ENCODE peak calls at places on chromosome 21, in eight cellular contexts. H, R, O, Y, G, Z, K and V are unnamed samples.

GRCh38 chr21:43654806-43655489 is 4.3 kb downstream of the HSF2BP start:
- DNase-seq in H (no peak), R (no peak), O (no peak), Y (no peak), G (peak), Z (no peak), K (no peak), V (no peak)

GRCh38 chr21:32328595-32328994 is 29.9 kb downstream of the MRAP start:
- DNase-seq in H (no peak), R (no peak), O (no peak), Y (no peak), G (peak), Z (no peak), K (no peak), V (no peak)

GRCh38 chr21:27645285-27645684 is 678.4 kb upstream of the ADAMTS5 start:
- DNase-seq in H (no peak), R (no peak), O (no peak), Y (no peak), G (peak), Z (no peak), K (no peak), V (no peak)

GRCh38 chr21:30448514-30448913 is 8.4 kb downstream of the KRTAP15-1 start:
- DNase-seq in H (no peak), R (no peak), O (no peak), Y (no peak), G (no peak), Z (no peak), K (no peak), V (no peak)

GRCh38 chr21:31530918-31531705 is 128.4 kb upstream of the SOD1 start:
- DNase-seq in H (no peak), R (no peak), O (peak), Y (no peak), G (no peak), Z (peak), K (no peak), V (no peak)

GRCh38 chr21:31130821-31131220 is 92.5 kb upstream of the KRTAP19-8 start:
- DNase-seq in H (no peak), R (no peak), O (no peak), Y (no peak), G (no peak), Z (no peak), K (no peak), V (no peak)

GRCh38 chr21:20486303-20486702 is 511.9 kb upstream of the NCAM2 start:
- DNase-seq in H (no peak), R (no peak), O (no peak), Y (no peak), G (no peak), Z (no peak), K (no peak), V (no peak)

GRCh38 chr21:32193066-32193465 is 85.8 kb downstream of the MIS18A start:
- DNase-seq in H (no peak), R (no peak), O (no peak), Y (no peak), G (no peak), Z (no peak), K (no peak), V (no peak)

GRCh38 chr21:20040768-20041167 is 957.4 kb upstream of the NCAM2 start:
- DNase-seq in H (no peak), R (no peak), O (no peak), Y (no peak), G (no peak), Z (no peak), K (no peak), V (no peak)

GRCh38 chr21:30193201-30193600 is 22.7 kb downstream of the CLDN8 start:
- DNase-seq in H (no peak), R (no peak), O (no peak), Y (no peak), G (no peak), Z (no peak), K (no peak), V (no peak)

GRCh38 chr21:29462475-29462874 is 163.8 kb downstream of the BACH1 start:
- DNase-seq in H (no peak), R (peak), O (no peak), Y (no peak), G (no peak), Z (no peak), K (no peak), V (no peak)

GRCh38 chr21:27647401-27647800 is 680.5 kb upstream of the ADAMTS5 start:
- DNase-seq in H (no peak), R (no peak), O (no peak), Y (no peak), G (no peak), Z (no peak), K (no peak), V (no peak)

GRCh38 chr21:40177979-40178378 is 310.7 kb downstream of the PCP4 start:
- DNase-seq in H (no peak), R (no peak), O (no peak), Y (no peak), G (no peak), Z (no peak), K (no peak), V (no peak)

GRCh38 chr21:26846036-26846931 is 1.1 kb upstream of the ADAMTS1 start:
- DNase-seq in H (peak), R (no peak), O (peak), Y (no peak), G (peak), Z (peak), K (no peak), V (no peak)

GRCh38 chr21:30166171-30166570 is 434 bp downstream of the CLDN17 start:
- DNase-seq in H (no peak), R (no peak), O (no peak), Y (no peak), G (no peak), Z (no peak), K (no peak), V (no peak)

GRCh38 chr21:29749223-29749622 is 190.6 kb downstream of the GRIK1 start:
- DNase-seq in H (no peak), R (no peak), O (no peak), Y (no peak), G (no peak), Z (no peak), K (no peak), V (no peak)

GRCh38 chr21:41411449-41412089 is 14.5 kb upstream of the MX1 start:
- DNase-seq in H (peak), R (peak), O (peak), Y (no peak), G (no peak), Z (peak), K (no peak), V (no peak)

GRCh38 chr21:31444061-31444460 is 100.0 kb upstream of the TIAM1 start:
- DNase-seq in H (no peak), R (no peak), O (no peak), Y (no peak), G (peak), Z (no peak), K (no peak), V (peak)

GRCh38 chr21:15415541-15416261 is 314.1 kb upstream of the USP25 start:
- DNase-seq in H (no peak), R (no peak), O (no peak), Y (no peak), G (no peak), Z (peak), K (no peak), V (no peak)

GRCh38 chr21:27171704-27172103 is 204.8 kb upstream of the ADAMTS5 start:
- DNase-seq in H (no peak), R (no peak), O (no peak), Y (no peak), G (peak), Z (no peak), K (no peak), V (no peak)

GRCh38 chr21:8991088-8991907 is 1530.1 kb upstream of the TPTE start:
- DNase-seq in H (no peak), R (no peak), O (no peak), Y (no peak), G (no peak), Z (no peak), K (no peak), V (no peak)

GRCh38 chr21:27693376-27693775 is 726.5 kb upstream of the ADAMTS5 start:
- DNase-seq in H (no peak), R (no peak), O (no peak), Y (no peak), G (peak), Z (no peak), K (no peak), V (no peak)

GRCh38 chr21:20971296-20971921 is 26.8 kb upstream of the NCAM2 start:
- DNase-seq in H (peak), R (peak), O (no peak), Y (no peak), G (peak), Z (peak), K (no peak), V (no peak)

DNA sequence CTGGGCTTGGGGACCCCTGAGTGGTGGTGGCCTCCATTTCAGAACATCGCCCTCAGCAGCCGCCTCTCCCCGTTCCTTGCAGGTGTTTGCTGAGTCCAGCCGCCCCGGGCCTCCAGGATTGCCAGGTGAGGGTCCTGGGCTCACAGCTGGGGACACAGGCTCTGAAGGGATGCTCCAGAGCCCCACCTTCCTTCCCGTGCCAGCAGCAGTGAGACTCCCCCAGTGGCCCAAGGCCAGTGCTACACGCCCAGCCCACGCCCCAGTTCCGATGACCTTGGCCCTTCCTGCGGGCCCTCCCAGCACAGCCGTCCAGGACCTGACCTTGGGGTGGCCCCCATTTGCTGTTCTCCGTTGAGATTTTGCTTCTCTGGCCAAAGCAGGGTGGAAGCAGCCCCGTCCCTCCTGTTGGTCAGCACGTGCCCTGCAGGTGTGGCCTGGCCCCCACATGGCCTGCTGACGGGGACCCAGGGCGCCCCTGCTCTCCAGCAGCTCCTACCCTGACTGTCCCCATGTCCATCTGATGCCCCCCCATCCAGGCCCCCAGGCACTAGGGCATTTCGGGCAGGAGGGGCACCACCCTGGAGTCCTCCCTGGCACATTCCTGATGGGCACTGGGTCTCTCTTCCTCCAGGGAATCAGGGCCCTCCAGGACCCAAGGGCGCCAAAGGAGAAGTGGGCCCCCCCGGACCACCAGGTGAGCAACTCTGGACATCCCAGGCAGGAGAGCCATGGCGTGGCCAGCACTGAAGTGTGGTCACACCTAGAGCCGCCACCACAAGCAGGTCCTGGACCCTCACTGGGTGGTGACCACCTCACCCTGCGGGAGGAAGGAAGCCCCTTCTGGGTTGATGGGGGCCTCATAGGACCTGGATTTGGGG is 45.0 kb downstream of the SLC19A1 start:
- DNase-seq in H (peak), R (no peak), O (no peak), Y (peak), G (no peak), Z (peak), K (no peak), V (peak)
- TF ChIP-seq CTCF in H (no peak), R (no peak), O (no peak), Y (no peak), G (no peak), Z (no peak), K (no peak), V (no peak)

GRCh38 chr21:25710550-25710949 is 24.2 kb downstream of the ATP5PF start:
- DNase-seq in H (no peak), R (no peak), O (no peak), Y (no peak), G (no peak), Z (no peak), K (no peak), V (no peak)

GRCh38 chr21:25708467-25709065 is 26.1 kb downstream of the ATP5PF start:
- DNase-seq in H (no peak), R (peak), O (peak), Y (peak), G (peak), Z (peak), K (peak), V (no peak)

GRCh38 chr21:25709684-25710265 is 24.9 kb downstream of the ATP5PF start:
- DNase-seq in H (no peak), R (no peak), O (no peak), Y (no peak), G (no peak), Z (no peak), K (no peak), V (no peak)
- TF ChIP-seq CTCF in H (no peak), R (no peak), O (no peak), Y (no peak), G (no peak), Z (no peak), K (no peak), V (no peak)

DNA sequence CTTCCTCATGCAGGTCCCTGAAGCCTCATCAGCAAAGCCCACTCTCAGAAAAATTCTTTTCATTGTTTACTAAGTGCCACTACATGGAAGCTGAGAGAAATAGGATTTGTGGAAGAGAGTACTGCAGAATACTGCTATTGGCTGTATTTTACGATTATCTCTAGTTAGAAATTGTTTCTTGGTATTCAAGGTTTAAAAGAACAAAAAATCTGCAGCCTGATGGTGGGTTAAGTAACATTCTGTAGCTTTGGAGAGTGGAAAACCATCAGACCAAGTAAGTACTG is 27.3 kb downstream of the PTTG1IP start:
- DNase-seq in H (no peak), R (no peak), O (no peak), Y (no peak), G (no peak), Z (no peak), K (no peak), V (no peak)
- TF ChIP-seq CTCF in H (no peak), R (no peak), O (no peak), Y (no peak), G (no peak), Z (no peak), K (peak), V (no peak)

GRCh38 chr21:38351961-38352521 is 95.2 kb downstream of the KCNJ15 start:
- DNase-seq in H (no peak), R (no peak), O (no peak), Y (no peak), G (peak), Z (no peak), K (no peak), V (no peak)
- TF ChIP-seq CTCF in H (no peak), R (no peak), O (no peak), Y (no peak), G (no peak), Z (no peak), K (no peak), V (no peak)

DNA sequence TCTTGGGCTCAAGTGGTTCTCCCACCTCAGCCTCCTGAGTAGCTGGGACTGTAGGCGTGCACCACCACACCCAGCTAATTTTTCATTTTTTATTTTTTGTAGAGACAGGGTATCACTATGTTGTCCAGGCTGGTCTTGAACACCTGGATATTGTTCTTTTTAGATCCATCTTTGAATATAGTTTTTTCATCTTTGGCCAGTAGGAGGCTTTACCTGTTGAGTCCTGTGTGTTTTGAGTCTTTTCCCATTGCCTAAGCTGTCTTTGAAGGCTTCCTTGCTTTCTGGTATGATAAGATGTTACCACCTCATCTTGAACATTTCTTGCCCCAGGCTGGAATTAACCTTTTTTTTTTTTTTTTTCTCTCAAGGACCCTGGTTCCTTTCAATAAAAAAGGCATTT is 387.8 kb upstream of the RUNX1 start:
- DNase-seq in H (no peak), R (no peak), O (no peak), Y (no peak), G (no peak), Z (no peak), K (no peak), V (no peak)
- TF ChIP-seq CTCF in H (no peak), R (no peak), O (no peak), Y (no peak), G (no peak), Z (no peak), K (no peak), V (peak)

GRCh38 chr21:33374874-33375644 is 28.2 kb upstream of the IFNGR2 start:
- DNase-seq in H (no peak), R (peak), O (no peak), Y (no peak), G (no peak), Z (no peak), K (no peak), V (no peak)

GRCh38 chr21:33372582-33372981 is 30.6 kb upstream of the IFNGR2 start:
- DNase-seq in H (no peak), R (no peak), O (no peak), Y (no peak), G (no peak), Z (no peak), K (no peak), V (no peak)

GRCh38 chr21:33373451-33373850 is 29.8 kb upstream of the IFNGR2 start:
- DNase-seq in H (no peak), R (no peak), O (no peak), Y (no peak), G (no peak), Z (no peak), K (no peak), V (no peak)

GRCh38 chr21:33377221-33377620 is 26.0 kb upstream of the IFNGR2 start:
- DNase-seq in H (no peak), R (peak), O (no peak), Y (no peak), G (no peak), Z (no peak), K (no peak), V (no peak)

DNA sequence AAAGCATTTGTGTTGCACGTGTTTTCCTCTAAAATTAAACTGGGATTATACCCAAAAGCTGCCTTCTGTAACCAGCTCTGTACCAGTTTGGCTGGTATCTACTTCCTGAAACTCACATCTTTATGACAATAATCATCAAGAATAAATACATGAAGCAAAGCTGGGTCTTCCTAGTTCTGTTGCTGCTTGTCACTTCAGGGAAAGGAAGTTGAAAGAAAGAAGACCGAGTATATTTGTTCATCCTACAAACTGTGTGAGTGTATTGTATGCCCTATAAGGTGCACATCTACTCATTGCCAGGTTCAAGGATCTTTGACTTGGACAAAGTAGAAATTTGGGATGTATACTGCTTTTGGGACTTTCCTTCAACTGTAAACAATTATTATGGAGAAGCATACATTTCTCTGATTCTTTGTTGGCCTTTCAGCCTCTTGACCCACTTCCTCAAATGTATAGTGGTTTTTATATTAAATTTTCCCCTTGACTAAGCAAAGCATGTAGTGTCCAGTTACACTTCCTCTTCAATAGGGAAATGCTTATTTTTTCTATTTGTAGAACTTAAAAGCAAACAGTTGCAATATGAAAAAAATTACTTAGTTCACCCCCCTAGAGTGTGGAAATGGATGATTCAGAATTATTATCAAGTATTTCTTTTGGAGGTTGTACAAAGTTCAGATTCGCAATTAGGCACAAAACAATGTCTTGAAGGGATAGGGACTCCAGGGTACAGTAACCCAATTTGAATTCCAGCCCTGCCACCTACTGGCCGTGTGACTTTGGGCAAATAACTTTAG is 28.9 kb upstream of the IFNGR2 start:
- DNase-seq in H (peak), R (peak), O (peak), Y (peak), G (peak), Z (peak), K (no peak), V (peak)
- TF ChIP-seq CTCF in H (peak), R (peak), O (peak), Y (peak), G (peak), Z (peak), K (peak), V (peak)

GRCh38 chr21:18369115-18369514 is 34.5 kb downstream of the TMPRSS15 start:
- DNase-seq in H (no peak), R (peak), O (no peak), Y (no peak), G (no peak), Z (peak), K (no peak), V (no peak)
- TF ChIP-seq CTCF in H (peak), R (peak), O (peak), Y (no peak), G (no peak), Z (no peak), K (no peak), V (no peak)

GRCh38 chr21:42632336-42632751 is 21.1 kb upstream of the PDE9A start:
- DNase-seq in H (peak), R (no peak), O (no peak), Y (no peak), G (no peak), Z (no peak), K (no peak), V (no peak)
- TF ChIP-seq CTCF in H (no peak), R (no peak), O (no peak), Y (no peak), G (no peak), Z (no peak), K (no peak), V (no peak)

DNA sequence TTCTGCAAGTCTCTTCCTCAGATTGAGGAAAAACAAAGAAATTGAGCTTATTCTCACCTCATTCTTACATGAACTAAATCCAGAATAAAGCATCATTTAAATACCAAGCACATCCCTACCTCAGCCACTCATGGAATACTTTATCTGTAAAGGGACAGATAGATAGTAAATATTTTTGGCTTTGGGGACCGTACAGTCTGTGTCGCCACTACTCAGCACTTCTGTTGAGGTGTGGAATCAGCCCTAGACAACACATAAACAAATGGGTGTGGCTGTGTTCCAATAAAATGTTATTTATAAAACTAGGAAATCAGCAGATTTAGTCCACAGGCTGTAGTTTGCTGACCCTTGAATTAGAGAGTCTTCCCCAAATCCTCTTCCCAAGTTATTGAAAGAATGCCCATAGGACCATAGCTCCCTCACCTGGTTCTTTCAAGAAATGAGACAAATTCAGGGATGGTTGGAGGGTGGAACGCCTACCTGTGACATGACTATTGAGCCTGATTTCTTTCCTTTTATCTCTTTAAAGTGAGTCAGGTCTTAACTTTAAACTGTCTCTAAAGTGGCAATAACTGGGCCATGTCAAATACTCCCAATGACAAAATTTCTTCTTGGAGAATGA is 878.5 kb downstream of the USP25 start:
- DNase-seq in H (no peak), R (no peak), O (no peak), Y (no peak), G (no peak), Z (no peak), K (no peak), V (no peak)
- TF ChIP-seq CTCF in H (no peak), R (no peak), O (no peak), Y (no peak), G (peak), Z (no peak), K (no peak), V (no peak)

GRCh38 chr21:37000381-37000780 is 6.1 kb upstream of the RIPPLY3 start:
- DNase-seq in H (no peak), R (no peak), O (no peak), Y (no peak), G (no peak), Z (no peak), K (no peak), V (no peak)
- TF ChIP-seq CTCF in H (no peak), R (no peak), O (no peak), Y (no peak), G (no peak), Z (no peak), K (no peak), V (no peak)